ENCODE peak calls at places on chromosomes 3 and 15, in six cellular contexts. R, T, Y, U, H and B are unnamed samples. For H3K4me1, the result is how much of the 10 kb centered on the place peaks cover.

GRCh38 chr15:97759363-97759762 is 201.1 kb upstream of the ARRDC4 start:
- DNase-seq in Y (no peak), T (no peak), U (no peak), R (no peak), H (no peak), B (no peak)

GRCh38 chr3:143348486-143349327 is 229.1 kb downstream of the CHST2 start:
- DNase-seq in R (no peak), H (no peak), U (no peak), Y (no peak), T (peak), B (peak)

GRCh38 chr3:136860541-136860940 is 1.5 kb upstream of the NCK1 start:
- DNase-seq in Y (no peak), T (no peak), R (no peak), H (no peak), U (no peak), B (no peak)

GRCh38 chr3:156787926-156788663 is 38.1 kb upstream of the LEKR1 start:
- DNase-seq in R (peak), Y (no peak), T (no peak), H (peak), U (no peak), B (no peak)

GRCh38 chr3:147943265-147943945 is 534.2 kb downstream of the ZIC1 start:
- DNase-seq in U (no peak), T (no peak), Y (no peak), H (peak), R (peak), B (no peak)

GRCh38 chr3:194265505-194265892 is 85.6 kb downstream of the CPN2 start:
- DNase-seq in H (no peak), Y (no peak), T (peak), U (peak), R (no peak), B (no peak)

GRCh38 chr3:195704433-195704999 is 16.3 kb upstream of the MUC20 start:
- DNase-seq in Y (no peak), R (no peak), H (no peak), T (no peak), U (no peak), B (no peak)

GRCh38 chr3:89851974-89852621 is 744.7 kb downstream of the EPHA3 start:
- DNase-seq in Y (no peak), U (no peak), R (no peak), T (no peak), H (no peak), B (no peak)

GRCh38 chr3:142098974-142099373 is 50.4 kb downstream of the TFDP2 start:
- DNase-seq in H (no peak), Y (no peak), R (no peak), T (no peak), U (no peak), B (no peak)

GRCh38 chr3:77815467-77815866 is 775.6 kb downstream of the ROBO2 start:
- DNase-seq in Y (no peak), R (no peak), U (no peak), H (no peak), T (no peak), B (no peak)

DNA sequence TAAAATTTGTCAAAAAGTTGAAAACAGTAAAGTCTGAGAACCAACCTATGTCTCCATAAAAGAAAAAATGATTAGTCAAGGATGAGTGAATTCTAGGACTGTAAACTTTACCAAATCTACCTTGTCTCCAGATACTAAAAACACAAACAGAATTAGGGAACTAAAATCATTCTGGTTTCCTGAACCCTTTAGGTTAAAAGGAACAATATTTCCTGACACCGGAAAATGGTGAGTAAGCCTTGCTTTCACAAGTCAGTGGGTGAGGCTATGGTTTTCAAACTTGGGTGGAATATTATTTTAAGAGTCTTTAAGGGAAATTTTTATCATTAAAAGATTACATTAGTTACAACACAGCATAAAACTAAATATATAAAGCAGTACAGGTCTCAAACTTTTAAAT is 2.4 kb downstream of the SLC12A6 start:
- DNase-seq in Y (no peak), U (no peak), H (no peak), T (no peak), R (no peak), B (no peak)
- H3K4me3 ChIP-seq in Y (peak), U (peak), H (no peak), T (no peak), R (no peak), B (peak)

GRCh38 chr3:187960820-187961219 is 193.1 kb upstream of the LPP start:
- DNase-seq in T (no peak), H (no peak), R (no peak), Y (no peak), U (no peak), B (no peak)

GRCh38 chr3:187958432-187959003 is 195.4 kb upstream of the LPP start:
- DNase-seq in Y (peak), U (no peak), H (no peak), R (no peak), T (peak), B (no peak)

GRCh38 chr3:187963003-187963676 is 190.8 kb upstream of the LPP start:
- DNase-seq in Y (no peak), T (no peak), H (no peak), R (no peak), U (no peak), B (no peak)

GRCh38 chr3:187963677-187964385 is 190.1 kb upstream of the LPP start:
- DNase-seq in T (no peak), U (no peak), H (no peak), R (no peak), Y (no peak), B (no peak)

GRCh38 chr3:187961366-187961765 is 192.6 kb upstream of the LPP start:
- DNase-seq in Y (no peak), H (no peak), T (no peak), U (no peak), R (no peak), B (no peak)
- H3K4me1 ChIP-seq in Y (under half), H (under half), T (half or more), U (under half), R (under half), B (under half)

DNA sequence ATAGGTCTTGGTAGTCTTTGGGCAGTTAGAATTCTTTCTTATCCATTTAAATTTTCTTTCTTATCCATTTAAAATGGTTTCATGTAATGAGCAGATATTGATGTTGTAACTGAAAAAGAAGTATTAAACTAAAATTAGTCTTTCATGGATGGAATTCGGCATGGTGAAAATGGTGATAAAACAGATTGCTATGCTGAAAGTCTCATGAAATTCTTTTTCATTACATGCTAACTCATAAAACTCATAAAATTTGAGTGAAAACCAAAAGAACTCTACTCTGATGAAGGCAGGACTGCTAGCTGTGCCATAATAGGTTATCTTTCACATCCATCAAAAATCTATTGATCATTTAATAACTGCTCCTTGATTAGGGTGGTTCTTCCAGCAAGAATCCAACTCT is 3.9 kb upstream of the CD96 start:
- DNase-seq in R (no peak), H (no peak), T (no peak), U (no peak), Y (no peak), B (no peak)
- H3K27ac ChIP-seq in R (no peak), H (no peak), T (no peak), U (no peak), Y (peak), B (no peak)

GRCh38 chr15:101133751-101134261 is 118.0 kb downstream of the CHSY1 start:
- DNase-seq in H (no peak), U (no peak), R (no peak), Y (no peak), T (peak), B (no peak)

GRCh38 chr15:101136381-101137268 is 115.2 kb downstream of the CHSY1 start:
- DNase-seq in U (no peak), H (no peak), R (no peak), T (peak), Y (no peak), B (no peak)

GRCh38 chr15:101137312-101137940 is 114.4 kb downstream of the CHSY1 start:
- DNase-seq in Y (no peak), T (peak), U (no peak), H (no peak), R (no peak), B (peak)

GRCh38 chr15:101134780-101135179 is 117.1 kb downstream of the CHSY1 start:
- DNase-seq in R (no peak), H (no peak), U (no peak), Y (no peak), T (no peak), B (no peak)

GRCh38 chr15:101135532-101136166 is 116.2 kb downstream of the CHSY1 start:
- DNase-seq in U (no peak), T (peak), H (no peak), R (no peak), Y (no peak), B (no peak)
- H3K4me3 ChIP-seq in U (no peak), T (no peak), H (no peak), R (no peak), Y (no peak), B (no peak)

DNA sequence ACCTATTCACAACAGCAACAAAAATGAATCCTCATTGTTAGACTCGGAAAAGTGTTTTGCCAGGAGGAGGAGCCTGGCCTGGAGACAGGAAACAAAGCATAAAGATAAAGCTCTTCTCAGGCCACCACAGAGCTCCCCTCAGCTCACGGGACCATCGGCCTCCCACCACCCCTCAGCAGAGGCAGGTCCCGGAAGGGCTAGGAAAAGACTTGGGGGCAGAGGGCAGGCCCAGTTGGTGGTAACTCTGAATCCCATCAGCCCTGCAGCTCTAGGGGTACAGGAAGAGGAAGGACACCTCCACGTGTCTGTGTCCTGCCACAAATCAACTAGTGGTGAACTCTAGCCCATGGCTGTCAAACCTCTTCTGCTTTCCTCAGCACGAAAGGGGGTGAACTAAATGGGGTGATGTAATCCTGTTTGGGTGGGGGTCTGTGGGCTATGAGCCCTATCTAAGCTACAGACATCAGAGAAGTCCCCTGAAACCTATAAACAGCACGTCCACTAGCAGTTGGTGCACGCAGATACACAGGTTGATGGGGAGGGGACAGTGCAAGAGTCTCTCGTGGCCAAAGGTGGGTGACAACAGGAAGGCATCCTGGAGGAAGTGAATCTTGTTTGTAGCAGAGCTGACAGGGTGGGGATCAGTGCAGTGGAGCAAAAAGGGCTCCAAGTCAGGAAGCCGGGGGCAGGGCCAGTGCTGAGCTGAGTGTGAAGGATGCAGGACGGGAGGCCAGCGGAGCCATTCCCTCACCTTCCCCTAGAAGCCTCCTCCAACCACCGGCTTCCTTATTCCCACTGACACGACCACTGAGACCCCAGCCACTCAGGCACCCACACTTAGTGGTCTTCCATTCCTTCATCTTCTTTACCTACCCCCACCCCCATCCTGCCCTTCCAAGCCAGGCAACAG is 111.1 kb upstream of the HACD2 start:
- DNase-seq in R (no peak), U (no peak), Y (no peak), H (no peak), T (no peak), B (no peak)
- H3K4me1 ChIP-seq in R (under half), U (under half), Y (under half), H (under half), T (under half), B (under half)

GRCh38 chr3:184944221-184944620 is 132.3 kb downstream of the VPS8 start:
- DNase-seq in R (no peak), Y (no peak), T (no peak), H (no peak), U (no peak), B (no peak)
- H3K27ac ChIP-seq in R (no peak), Y (no peak), T (no peak), H (no peak), U (no peak), B (no peak)

DNA sequence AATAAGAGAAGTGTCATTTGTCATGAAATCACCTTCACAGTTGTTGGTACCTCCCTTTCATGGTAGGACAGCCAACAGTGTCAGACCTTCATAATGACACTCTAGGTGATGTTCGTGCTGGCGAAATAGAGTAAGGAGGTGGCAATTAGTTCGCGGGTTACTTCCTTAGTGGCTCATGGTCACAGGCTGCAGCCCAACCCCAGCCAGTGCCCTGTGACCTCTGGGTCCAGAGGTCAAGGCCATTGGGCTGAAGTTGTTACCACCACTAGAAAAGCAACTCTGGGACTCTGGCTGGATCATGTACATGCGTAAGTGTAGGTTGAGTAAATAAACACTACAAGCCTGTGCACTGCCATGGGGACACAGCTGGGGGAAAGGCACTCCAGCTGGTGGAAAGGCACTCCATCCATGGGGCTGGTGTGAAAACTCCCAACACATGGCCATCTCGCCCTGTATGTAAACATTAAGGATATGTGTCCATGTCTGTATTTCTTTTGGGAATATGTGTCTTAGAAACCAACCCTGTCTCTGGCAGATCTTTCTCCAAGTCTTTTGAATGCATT is 106.8 kb downstream of the RYK start:
- DNase-seq in U (no peak), Y (no peak), R (no peak), T (no peak), H (no peak), B (no peak)
- H3K4me3 ChIP-seq in U (no peak), Y (peak), R (no peak), T (no peak), H (no peak), B (no peak)

DNA sequence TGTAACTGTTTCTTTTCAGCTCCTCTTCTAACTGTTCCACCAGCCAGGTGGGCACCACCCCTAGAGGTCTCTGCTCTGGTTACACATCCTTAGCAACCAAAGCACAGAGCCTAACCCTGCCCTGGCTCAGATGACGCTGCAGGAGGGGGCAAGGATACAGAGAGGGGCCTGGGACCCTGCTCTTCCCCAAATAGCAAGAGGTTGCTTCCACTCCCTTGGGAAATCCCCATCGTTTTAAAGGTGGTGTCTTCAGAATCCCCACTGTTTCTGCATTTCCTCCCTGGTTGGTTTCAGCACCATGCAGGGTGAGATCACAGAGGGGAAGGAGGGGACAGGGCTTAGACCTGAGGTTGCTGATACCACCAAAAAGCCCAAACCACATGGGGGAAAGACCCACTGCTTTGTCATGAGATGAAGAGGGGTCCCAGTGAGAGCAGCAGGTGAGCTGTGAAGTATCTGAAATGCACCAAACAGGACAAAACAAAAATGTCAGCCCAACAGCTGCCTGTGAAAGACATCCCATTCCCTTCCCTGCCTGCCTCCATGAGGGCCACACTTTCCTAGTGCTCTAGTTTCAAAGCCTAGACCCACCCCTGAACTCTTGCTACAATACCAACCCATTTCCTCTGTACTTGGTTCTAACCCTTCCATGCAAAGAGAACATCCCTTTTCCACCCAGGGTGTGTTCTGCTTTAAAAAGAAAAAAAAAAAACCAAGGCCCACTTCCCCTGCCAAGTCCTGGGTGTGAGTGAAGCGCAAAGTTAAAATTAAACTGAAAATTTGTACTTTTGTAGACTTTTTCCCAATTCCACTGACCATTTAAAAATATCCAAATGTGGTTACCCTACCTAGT is 29.0 kb downstream of the ANP32A start:
- DNase-seq in U (no peak), Y (peak), T (no peak), H (no peak), R (no peak), B (peak)
- H3K4me1 ChIP-seq in U (under half), Y (half or more), T (half or more), H (under half), R (under half), B (half or more)

GRCh38 chr15:63188247-63188936 is 1.0 kb upstream of the RAB8B start:
- DNase-seq in H (no peak), U (no peak), Y (no peak), R (no peak), T (no peak), B (no peak)
- H3K27ac ChIP-seq in H (peak), U (peak), Y (peak), R (no peak), T (peak), B (peak)

GRCh38 chr3:35639251-35640185 is at the start of gene ARPP21:
- DNase-seq in R (no peak), T (peak), U (no peak), Y (no peak), H (peak), B (no peak)
- H3K4me3 ChIP-seq in R (no peak), T (no peak), U (peak), Y (no peak), H (peak), B (no peak)